ENCODE peak calls at places on chromosome 1, in four cellular contexts. One of them, this sample, is unnamed.

GRCh38 chr1:199303035-199303434 is 664.2 kb downstream of the PTPRC start:
- DNase-seq in HCEC 1CT: no peak
- DNase-seq in dorsolateral prefrontal cortex: no peak
- DNase-seq in effector memory CD8-positive, alpha-beta T cell: no peak
- DNase-seq in this sample: no peak

GRCh38 chr1:96927125-96927524 is 205.5 kb downstream of the PTBP2 start:
- DNase-seq in effector memory CD8-positive, alpha-beta T cell: no peak
- DNase-seq in dorsolateral prefrontal cortex: no peak
- DNase-seq in HCEC 1CT: peak
- DNase-seq in this sample: no peak

GRCh38 chr1:101043776-101044175 is 18.2 kb upstream of the DPH5 start:
- DNase-seq in dorsolateral prefrontal cortex: no peak
- DNase-seq in effector memory CD8-positive, alpha-beta T cell: no peak
- DNase-seq in HCEC 1CT: peak
- DNase-seq in this sample: no peak

GRCh38 chr1:229344937-229345684 is 2.3 kb upstream of the CCSAP start:
- DNase-seq in dorsolateral prefrontal cortex: no peak
- DNase-seq in effector memory CD8-positive, alpha-beta T cell: no peak
- DNase-seq in HCEC 1CT: peak
- DNase-seq in this sample: no peak

GRCh38 chr1:226640288-226640687 is 91.7 kb downstream of the STUM start:
- DNase-seq in effector memory CD8-positive, alpha-beta T cell: no peak
- DNase-seq in HCEC 1CT: no peak
- DNase-seq in dorsolateral prefrontal cortex: peak
- DNase-seq in this sample: no peak

GRCh38 chr1:53572061-53572801 is 113.0 kb downstream of the DMRTB1 start:
- DNase-seq in effector memory CD8-positive, alpha-beta T cell: no peak
- DNase-seq in dorsolateral prefrontal cortex: no peak
- DNase-seq in HCEC 1CT: peak
- DNase-seq in this sample: peak

GRCh38 chr1:162383516-162383915 is 2.0 kb downstream of the C1orf226 start:
- DNase-seq in dorsolateral prefrontal cortex: no peak
- DNase-seq in effector memory CD8-positive, alpha-beta T cell: no peak
- DNase-seq in HCEC 1CT: no peak
- DNase-seq in this sample: no peak

GRCh38 chr1:59709333-59709732 is 105.4 kb upstream of the HOOK1 start:
- DNase-seq in effector memory CD8-positive, alpha-beta T cell: no peak
- DNase-seq in HCEC 1CT: no peak
- DNase-seq in dorsolateral prefrontal cortex: no peak
- DNase-seq in this sample: no peak

GRCh38 chr1:237736372-237737029 is 154.2 kb downstream of the ZP4 start:
- DNase-seq in HCEC 1CT: no peak
- DNase-seq in effector memory CD8-positive, alpha-beta T cell: peak
- DNase-seq in dorsolateral prefrontal cortex: no peak
- DNase-seq in this sample: no peak

GRCh38 chr1:233061265-233061664 is 110.9 kb downstream of the NTPCR start:
- DNase-seq in effector memory CD8-positive, alpha-beta T cell: no peak
- DNase-seq in dorsolateral prefrontal cortex: no peak
- DNase-seq in HCEC 1CT: no peak
- DNase-seq in this sample: no peak

GRCh38 chr1:41955461-41956159 is 36.9 kb upstream of the HIVEP3 start:
- DNase-seq in effector memory CD8-positive, alpha-beta T cell: no peak
- DNase-seq in dorsolateral prefrontal cortex: no peak
- DNase-seq in HCEC 1CT: peak
- DNase-seq in this sample: peak